ENCODE peak calls at places on chromosomes 12 and 14, in nine cellular contexts. N, L, P, U, Q, W, Y, V and J are unnamed samples.

GRCh38 chr14:69266572-69267345 is 6.8 kb downstream of the GALNT16 start:
- DNase-seq in N (no peak), L (no peak), P (no peak), U (no peak), Q (no peak), W (no peak), Y (no peak), V (no peak), J (no peak)

GRCh38 chr12:27463826-27464554 is 17.5 kb downstream of the SMCO2 start:
- DNase-seq in N (no peak), L (no peak), P (no peak), U (no peak), Q (no peak), W (peak; percentile 42), Y (no peak), V (no peak), J (peak; percentile 78)

GRCh38 chr12:124457287-124458219 is 109.9 kb downstream of the NCOR2 start:
- DNase-seq in N (peak; percentile 43), L (no peak), P (no peak), U (peak; percentile 73), Q (peak; percentile 74), W (peak; percentile 44), Y (peak; percentile 55), V (peak; percentile 26), J (peak; percentile 84)

GRCh38 chr12:42631507-42631906 is 42.0 kb upstream of the PRICKLE1 start:
- DNase-seq in N (no peak), L (no peak), P (no peak), U (no peak), Q (no peak), W (peak; percentile 16), Y (no peak), V (no peak), J (no peak)

GRCh38 chr12:42593781-42594322 is 4.3 kb upstream of the PRICKLE1 start:
- DNase-seq in N (no peak), L (no peak), P (no peak), U (no peak), Q (no peak), W (no peak), Y (no peak), V (no peak), J (no peak)

GRCh38 chr12:7144414-7145120 is 14.4 kb downstream of the CLSTN3 start:
- DNase-seq in N (peak; percentile 15), L (peak; percentile 31), P (peak; percentile 64), U (no peak), Q (no peak), W (peak; percentile 40), Y (peak; percentile 13), V (no peak), J (no peak)

GRCh38 chr12:123799227-123799626 is 37.1 kb downstream of the DNAH10 start:
- DNase-seq in N (no peak), L (no peak), P (no peak), U (no peak), Q (no peak), W (no peak), Y (no peak), V (no peak), J (no peak)

GRCh38 chr12:131827961-131828534 is at the start of gene MMP17:
- DNase-seq in N (peak; percentile 24), L (peak; percentile 83), P (peak; percentile 85), U (peak; percentile 33), Q (peak; percentile 46), W (peak; percentile 55), Y (no peak), V (no peak), J (no peak)

GRCh38 chr14:63770187-63770807 is 42.4 kb upstream of the SGPP1 start:
- DNase-seq in N (peak; percentile 60), L (no peak), P (peak; percentile 40), U (peak; percentile 53), Q (peak; percentile 59), W (peak; percentile 62), Y (peak; percentile 44), V (peak; percentile 20), J (no peak)

GRCh38 chr12:6827437-6827894 is 741 bp upstream of the P3H3 start:
- DNase-seq in N (peak; percentile 16), L (peak; percentile 91), P (peak; percentile 86), U (peak; percentile 82), Q (peak; percentile 43), W (peak; percentile 79), Y (no peak), V (peak; percentile 22), J (peak; percentile 89)

GRCh38 chr14:71555654-71556559 is 376.3 kb upstream of the RGS6 start:
- DNase-seq in N (peak; percentile 55), L (no peak), P (peak; percentile 44), U (peak; percentile 39), Q (peak; percentile 78), W (peak; percentile 43), Y (peak; percentile 67), V (no peak), J (no peak)

GRCh38 chr12:122215789-122216188 is 10.1 kb downstream of the DIABLO start:
- DNase-seq in N (no peak), L (no peak), P (no peak), U (no peak), Q (no peak), W (peak; percentile 59), Y (no peak), V (no peak), J (no peak)

GRCh38 chr12:64147860-64148259 is 74.2 kb downstream of the KICS2 start:
- DNase-seq in N (no peak), L (no peak), P (no peak), U (no peak), Q (no peak), W (no peak), Y (no peak), V (no peak), J (no peak)

GRCh38 chr12:108560321-108560721 is 652 bp downstream of the SART3 start:
- DNase-seq in N (no peak), L (no peak), P (peak; percentile 42), U (no peak), Q (no peak), W (peak; percentile 64), Y (no peak), V (no peak), J (no peak)

DNA sequence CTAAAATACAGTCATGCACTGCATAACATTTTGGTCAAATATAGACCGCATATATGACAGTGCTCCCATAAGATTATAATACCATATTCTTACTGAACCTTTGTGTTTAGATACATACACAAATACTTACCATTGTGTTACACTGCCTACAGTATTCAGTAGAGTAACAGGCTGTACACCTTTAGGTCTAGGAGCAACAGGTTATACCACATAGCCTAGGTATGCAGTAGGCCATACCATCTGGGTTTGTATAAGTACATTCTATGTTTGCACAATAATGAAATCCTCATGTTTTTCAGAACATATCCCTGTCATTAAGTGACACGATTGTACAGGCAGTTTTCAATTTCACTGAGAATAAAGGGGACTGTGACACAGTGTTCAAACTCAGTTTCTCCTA is 22.3 kb downstream of the KDM5A start:
- DNase-seq in N (no peak), L (no peak), P (no peak), U (no peak), Q (no peak), W (no peak), Y (no peak), V (no peak), J (no peak)
- H3K36me3 ChIP-seq in N (peaks cover 44% of the 10 kb centered on the region), L (peaks cover 53% of the 10 kb centered on the region), P (peaks cover 48% of the 10 kb centered on the region), U (peaks cover 66% of the 10 kb centered on the region), Q (peaks cover 19% of the 10 kb centered on the region), W (peaks cover 38% of the 10 kb centered on the region), Y (peaks cover 50% of the 10 kb centered on the region), V (peaks cover 77% of the 10 kb centered on the region), J (peaks cover 8% of the 10 kb centered on the region)

GRCh38 chr14:20384321-20384720 is 29.0 kb downstream of the TEP1 start:
- DNase-seq in N (no peak), L (no peak), P (no peak), U (no peak), Q (no peak), W (no peak), Y (no peak), V (no peak), J (no peak)
- H3K36me3 ChIP-seq in N (peaks cover 93% of the 10 kb centered on the region), L (peaks cover 50% of the 10 kb centered on the region), P (peaks cover 40% of the 10 kb centered on the region), U (peaks cover 92% of the 10 kb centered on the region), Q (peaks cover 86% of the 10 kb centered on the region), W (peaks cover 73% of the 10 kb centered on the region), Y (peaks cover 81% of the 10 kb centered on the region), V (no peaks in the 10 kb centered on the region), J (peaks cover 100% of the 10 kb centered on the region)

GRCh38 chr14:103740991-103741689 is 25.5 kb downstream of the ZFYVE21 start:
- DNase-seq in N (no peak), L (no peak), P (no peak), U (no peak), Q (no peak), W (peak; percentile 39), Y (no peak), V (no peak), J (no peak)
- H3K36me3 ChIP-seq in N (peaks cover 6% of the 10 kb centered on the region), L (peaks cover 80% of the 10 kb centered on the region), P (no peaks in the 10 kb centered on the region), U (no peaks in the 10 kb centered on the region), Q (peaks cover 9% of the 10 kb centered on the region), W (peaks cover 1% of the 10 kb centered on the region), Y (peaks cover 3% of the 10 kb centered on the region), V (peaks cover 4% of the 10 kb centered on the region), J (peaks cover 23% of the 10 kb centered on the region)

GRCh38 chr14:24321212-24321975 is 10.1 kb downstream of the LTB4R start:
- DNase-seq in N (no peak), L (peak; percentile 44), P (no peak), U (no peak), Q (no peak), W (no peak), Y (no peak), V (no peak), J (no peak)
- H3K36me3 ChIP-seq in N (no peaks in the 10 kb centered on the region), L (no peaks in the 10 kb centered on the region), P (no peaks in the 10 kb centered on the region), U (no peaks in the 10 kb centered on the region), Q (no peaks in the 10 kb centered on the region), W (no peaks in the 10 kb centered on the region), Y (no peaks in the 10 kb centered on the region), V (no peaks in the 10 kb centered on the region), J (peaks cover 48% of the 10 kb centered on the region)

GRCh38 chr14:24149302-24149969 is 2.1 kb downstream of the RNF31 start:
- DNase-seq in N (no peak), L (no peak), P (no peak), U (no peak), Q (no peak), W (no peak), Y (no peak), V (no peak), J (no peak)

GRCh38 chr14:24150993-24151392 is 3.7 kb downstream of the RNF31 start:
- DNase-seq in N (no peak), L (no peak), P (no peak), U (no peak), Q (no peak), W (no peak), Y (no peak), V (no peak), J (no peak)

GRCh38 chr14:24151404-24152080 is 4.2 kb downstream of the RNF31 start:
- DNase-seq in N (no peak), L (no peak), P (no peak), U (no peak), Q (no peak), W (no peak), Y (no peak), V (no peak), J (no peak)

GRCh38 chr14:24150061-24150460 is 2.8 kb downstream of the RNF31 start:
- DNase-seq in N (no peak), L (no peak), P (no peak), U (no peak), Q (no peak), W (no peak), Y (no peak), V (no peak), J (no peak)

GRCh38 chr14:24150567-24150966 is 3.3 kb downstream of the RNF31 start:
- DNase-seq in N (no peak), L (no peak), P (no peak), U (no peak), Q (no peak), W (no peak), Y (no peak), V (no peak), J (no peak)
- H3K36me3 ChIP-seq in N (peaks cover 43% of the 10 kb centered on the region), L (peaks cover 37% of the 10 kb centered on the region), P (peaks cover 54% of the 10 kb centered on the region), U (peaks cover 26% of the 10 kb centered on the region), Q (peaks cover 41% of the 10 kb centered on the region), W (peaks cover 48% of the 10 kb centered on the region), Y (peaks cover 52% of the 10 kb centered on the region), V (peaks cover 39% of the 10 kb centered on the region), J (peaks cover 71% of the 10 kb centered on the region)

GRCh38 chr12:29439506-29439905 is 58.0 kb downstream of the OVCH1 start:
- DNase-seq in N (no peak), L (no peak), P (no peak), U (no peak), Q (no peak), W (no peak), Y (no peak), V (no peak), J (no peak)
- H3K36me3 ChIP-seq in N (no peaks in the 10 kb centered on the region), L (no peaks in the 10 kb centered on the region), P (no peaks in the 10 kb centered on the region), U (no peaks in the 10 kb centered on the region), Q (no peaks in the 10 kb centered on the region), W (no peaks in the 10 kb centered on the region), Y (no peaks in the 10 kb centered on the region), V (no peaks in the 10 kb centered on the region), J (no peaks in the 10 kb centered on the region)